ENCODE peak calls at places on chromosomes 2 and 18, in five cellular contexts. One of them, this sample, is unnamed.

GRCh38 chr2:136024616-136025015 is 39.2 kb upstream of the DARS1 start:
- DNase-seq in colonic mucosa: no peak
- DNase-seq in Caco-2: no peak
- DNase-seq in AG09309: no peak
- DNase-seq in hepatocyte: no peak
- DNase-seq in this sample: no peak

GRCh38 chr18:629303-630150 is 27.9 kb upstream of the TYMS start:
- DNase-seq in colonic mucosa: no peak
- DNase-seq in Caco-2: peak
- DNase-seq in AG09309: no peak
- DNase-seq in hepatocyte: no peak
- DNase-seq in this sample: no peak

GRCh38 chr2:33377048-33377447 is 99.4 kb upstream of the RASGRP3 start:
- DNase-seq in colonic mucosa: no peak
- DNase-seq in Caco-2: no peak
- DNase-seq in AG09309: no peak
- DNase-seq in hepatocyte: no peak
- DNase-seq in this sample: no peak

GRCh38 chr18:2171840-2172625 is 399.3 kb downstream of the METTL4 start:
- DNase-seq in colonic mucosa: no peak
- DNase-seq in Caco-2: no peak
- DNase-seq in AG09309: no peak
- DNase-seq in hepatocyte: no peak
- DNase-seq in this sample: no peak

GRCh38 chr18:34640273-34640672 is 69.8 kb upstream of the DTNA start:
- DNase-seq in colonic mucosa: no peak
- DNase-seq in Caco-2: no peak
- DNase-seq in AG09309: no peak
- DNase-seq in hepatocyte: no peak
- DNase-seq in this sample: no peak

GRCh38 chr18:62944454-62944853 is 229.1 kb downstream of the PHLPP1 start:
- DNase-seq in colonic mucosa: no peak
- DNase-seq in Caco-2: no peak
- DNase-seq in AG09309: no peak
- DNase-seq in hepatocyte: no peak
- DNase-seq in this sample: no peak

GRCh38 chr2:240810199-240810598 is 9.8 kb downstream of the KIF1A start:
- DNase-seq in colonic mucosa: no peak
- DNase-seq in Caco-2: no peak
- DNase-seq in AG09309: no peak
- DNase-seq in hepatocyte: no peak
- DNase-seq in this sample: no peak

GRCh38 chr18:79570266-79571201 is 109.1 kb upstream of the CTDP1 start:
- DNase-seq in colonic mucosa: peak
- DNase-seq in Caco-2: no peak
- DNase-seq in AG09309: no peak
- DNase-seq in hepatocyte: no peak
- DNase-seq in this sample: no peak

GRCh38 chr2:175414872-175415487 is 233.5 kb upstream of the ATP5MC3 start:
- DNase-seq in colonic mucosa: peak
- DNase-seq in Caco-2: peak
- DNase-seq in AG09309: peak
- DNase-seq in hepatocyte: peak
- DNase-seq in this sample: no peak

GRCh38 chr18:9860682-9861081 is 25.1 kb upstream of the TXNDC2 start:
- DNase-seq in colonic mucosa: no peak
- DNase-seq in Caco-2: no peak
- DNase-seq in AG09309: no peak
- DNase-seq in hepatocyte: no peak
- DNase-seq in this sample: no peak

GRCh38 chr2:28896906-28897305 is 2.4 kb downstream of the WDR43 start:
- DNase-seq in colonic mucosa: no peak
- DNase-seq in Caco-2: no peak
- DNase-seq in AG09309: no peak
- DNase-seq in hepatocyte: no peak
- DNase-seq in this sample: no peak

GRCh38 chr2:118994778-118995177 is 52.8 kb downstream of the MARCO start:
- DNase-seq in colonic mucosa: peak
- DNase-seq in Caco-2: no peak
- DNase-seq in AG09309: no peak
- DNase-seq in hepatocyte: no peak
- DNase-seq in this sample: no peak

GRCh38 chr2:175824243-175824642 is 177.8 kb downstream of the LNPK start:
- DNase-seq in colonic mucosa: no peak
- DNase-seq in Caco-2: no peak
- DNase-seq in AG09309: no peak
- DNase-seq in hepatocyte: no peak
- DNase-seq in this sample: no peak

GRCh38 chr2:103401621-103402020 is 639.8 kb downstream of the TMEM182 start:
- DNase-seq in colonic mucosa: no peak
- DNase-seq in Caco-2: peak
- DNase-seq in AG09309: no peak
- DNase-seq in hepatocyte: peak
- DNase-seq in this sample: no peak

GRCh38 chr2:205438241-205438640 is 244.1 kb upstream of the NRP2 start:
- DNase-seq in colonic mucosa: no peak
- DNase-seq in Caco-2: no peak
- DNase-seq in AG09309: no peak
- DNase-seq in hepatocyte: no peak
- DNase-seq in this sample: no peak

GRCh38 chr2:208249241-208249640 is 5.6 kb downstream of the IDH1 start:
- DNase-seq in colonic mucosa: no peak
- DNase-seq in Caco-2: no peak
- DNase-seq in AG09309: no peak
- DNase-seq in hepatocyte: no peak
- DNase-seq in this sample: no peak

GRCh38 chr2:230912046-230912445 is 13.0 kb downstream of the GPR55 start:
- DNase-seq in colonic mucosa: no peak
- DNase-seq in Caco-2: no peak
- DNase-seq in AG09309: no peak
- DNase-seq in hepatocyte: no peak
- DNase-seq in this sample: no peak

GRCh38 chr2:46769809-46770208 is 145.8 kb downstream of the MCFD2 start:
- DNase-seq in colonic mucosa: no peak
- DNase-seq in Caco-2: no peak
- DNase-seq in AG09309: no peak
- DNase-seq in hepatocyte: no peak
- DNase-seq in this sample: no peak

GRCh38 chr2:36573165-36573564 is 24.8 kb downstream of the FEZ2 start:
- DNase-seq in colonic mucosa: no peak
- DNase-seq in Caco-2: no peak
- DNase-seq in AG09309: no peak
- DNase-seq in hepatocyte: no peak
- DNase-seq in this sample: no peak

GRCh38 chr2:240603846-240604245 is 17.3 kb downstream of the CAPN10 start:
- DNase-seq in colonic mucosa: no peak
- DNase-seq in Caco-2: no peak
- DNase-seq in AG09309: no peak
- DNase-seq in hepatocyte: no peak
- DNase-seq in this sample: no peak

GRCh38 chr2:153567367-153567766 is 88.8 kb upstream of the RPRM start:
- DNase-seq in colonic mucosa: no peak
- DNase-seq in Caco-2: no peak
- DNase-seq in AG09309: no peak
- DNase-seq in hepatocyte: peak
- DNase-seq in this sample: no peak

GRCh38 chr2:61135510-61135909 is 26.5 kb upstream of the C2orf74 start:
- DNase-seq in colonic mucosa: no peak
- DNase-seq in Caco-2: peak
- DNase-seq in AG09309: peak
- DNase-seq in hepatocyte: peak
- DNase-seq in this sample: no peak

GRCh38 chr2:73265298-73266060 is 18.8 kb downstream of the FBXO41 start:
- DNase-seq in colonic mucosa: no peak
- DNase-seq in Caco-2: no peak
- DNase-seq in AG09309: no peak
- DNase-seq in hepatocyte: no peak
- DNase-seq in this sample: no peak

GRCh38 chr2:238380785-238381184 is 45.9 kb upstream of the ASB1 start:
- DNase-seq in colonic mucosa: no peak
- DNase-seq in Caco-2: peak
- DNase-seq in AG09309: no peak
- DNase-seq in hepatocyte: peak
- DNase-seq in this sample: no peak

GRCh38 chr2:73979021-73979420 is 5.7 kb upstream of the TET3 start:
- DNase-seq in colonic mucosa: no peak
- DNase-seq in Caco-2: no peak
- DNase-seq in AG09309: no peak
- DNase-seq in hepatocyte: no peak
- DNase-seq in this sample: no peak

GRCh38 chr2:47061989-47062678 is 93.0 kb downstream of the STPG4 start:
- DNase-seq in colonic mucosa: no peak
- DNase-seq in Caco-2: no peak
- DNase-seq in AG09309: no peak
- DNase-seq in hepatocyte: no peak
- DNase-seq in this sample: no peak

GRCh38 chr2:128537646-128538045 is 219.0 kb upstream of the HS6ST1 start:
- DNase-seq in colonic mucosa: no peak
- DNase-seq in Caco-2: no peak
- DNase-seq in AG09309: no peak
- DNase-seq in hepatocyte: no peak
- DNase-seq in this sample: no peak

GRCh38 chr2:75098856-75099255 is 100.5 kb downstream of the TACR1 start:
- DNase-seq in colonic mucosa: no peak
- DNase-seq in Caco-2: peak
- DNase-seq in AG09309: peak
- DNase-seq in hepatocyte: peak
- DNase-seq in this sample: no peak

GRCh38 chr2:241666627-241667400 is 19.8 kb downstream of the DTYMK start:
- DNase-seq in colonic mucosa: no peak
- DNase-seq in Caco-2: no peak
- DNase-seq in AG09309: no peak
- DNase-seq in hepatocyte: peak
- DNase-seq in this sample: no peak

GRCh38 chr2:98157557-98157956 is 70.6 kb downstream of the VWA3B start:
- DNase-seq in colonic mucosa: no peak
- DNase-seq in Caco-2: peak
- DNase-seq in AG09309: no peak
- DNase-seq in hepatocyte: no peak
- DNase-seq in this sample: peak

GRCh38 chr2:147980940-147981339 is 39.6 kb downstream of the ORC4 start:
- DNase-seq in colonic mucosa: no peak
- DNase-seq in Caco-2: no peak
- DNase-seq in AG09309: no peak
- DNase-seq in hepatocyte: no peak
- DNase-seq in this sample: no peak

GRCh38 chr2:224389317-224389716 is 12.6 kb downstream of the FAM124B start:
- DNase-seq in colonic mucosa: no peak
- DNase-seq in Caco-2: no peak
- DNase-seq in AG09309: no peak
- DNase-seq in hepatocyte: no peak
- DNase-seq in this sample: no peak

GRCh38 chr2:218023636-218024035 is 20.8 kb upstream of the TNS1 start:
- DNase-seq in colonic mucosa: no peak
- DNase-seq in Caco-2: no peak
- DNase-seq in AG09309: no peak
- DNase-seq in hepatocyte: no peak
- DNase-seq in this sample: no peak

GRCh38 chr2:38374978-38375377 is 2.1 kb downstream of the ATL2 start:
- DNase-seq in colonic mucosa: no peak
- DNase-seq in Caco-2: peak
- DNase-seq in AG09309: no peak
- DNase-seq in hepatocyte: no peak
- DNase-seq in this sample: no peak

GRCh38 chr2:132676999-132677398 is 7.0 kb upstream of the LYPD1 start:
- DNase-seq in colonic mucosa: no peak
- DNase-seq in Caco-2: no peak
- DNase-seq in AG09309: no peak
- DNase-seq in hepatocyte: no peak
- DNase-seq in this sample: no peak

GRCh38 chr2:201432551-201433388 is 18.5 kb downstream of the TRAK2 start:
- DNase-seq in colonic mucosa: no peak
- DNase-seq in Caco-2: no peak
- DNase-seq in AG09309: no peak
- DNase-seq in hepatocyte: no peak
- DNase-seq in this sample: no peak
- H3K4me3 ChIP-seq in colonic mucosa: no peak
- H3K4me3 ChIP-seq in Caco-2: no peak
- H3K4me3 ChIP-seq in AG09309: no peak
- H3K4me3 ChIP-seq in hepatocyte: no peak
- H3K4me3 ChIP-seq in this sample: no peak

GRCh38 chr2:237259201-237259600 is 154.8 kb downstream of the COL6A3 start:
- DNase-seq in colonic mucosa: no peak
- DNase-seq in Caco-2: no peak
- DNase-seq in AG09309: no peak
- DNase-seq in hepatocyte: no peak
- DNase-seq in this sample: no peak

GRCh38 chr2:237258146-237258545 is 155.8 kb downstream of the COL6A3 start:
- DNase-seq in colonic mucosa: no peak
- DNase-seq in Caco-2: no peak
- DNase-seq in AG09309: no peak
- DNase-seq in hepatocyte: no peak
- DNase-seq in this sample: no peak

GRCh38 chr2:237256845-237257244 is 157.1 kb downstream of the COL6A3 start:
- DNase-seq in colonic mucosa: no peak
- DNase-seq in Caco-2: no peak
- DNase-seq in AG09309: no peak
- DNase-seq in hepatocyte: peak
- DNase-seq in this sample: no peak

GRCh38 chr2:237254911-237255578 is 158.9 kb downstream of the COL6A3 start:
- DNase-seq in colonic mucosa: no peak
- DNase-seq in Caco-2: no peak
- DNase-seq in AG09309: no peak
- DNase-seq in hepatocyte: no peak
- DNase-seq in this sample: no peak

DNA sequence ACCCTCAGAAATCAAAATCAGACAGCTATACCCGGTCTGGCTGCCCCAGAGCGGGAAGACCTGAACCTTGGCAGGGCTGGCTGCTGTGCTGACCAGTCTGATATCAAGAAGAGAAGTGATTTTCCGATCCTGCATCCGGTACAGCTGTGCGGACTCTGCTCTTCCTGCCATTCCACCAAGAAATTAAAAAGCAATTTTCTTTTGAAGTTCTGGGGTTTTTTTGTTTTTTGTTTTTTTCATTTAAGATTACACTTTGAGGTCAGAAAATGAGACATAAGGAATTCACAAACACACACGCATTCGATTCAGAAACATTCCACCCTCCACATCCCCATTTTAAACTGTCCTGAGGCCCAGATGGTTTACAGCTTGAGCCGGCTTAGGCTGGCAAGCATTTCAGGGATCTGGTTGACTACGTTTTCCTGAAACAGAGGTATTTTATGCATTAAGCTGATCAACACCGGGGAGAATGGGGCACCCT is 156.5 kb downstream of the COL6A3 start:
- DNase-seq in colonic mucosa: no peak
- DNase-seq in Caco-2: no peak
- DNase-seq in AG09309: no peak
- DNase-seq in hepatocyte: no peak
- DNase-seq in this sample: no peak
- H3K4me3 ChIP-seq in colonic mucosa: no peak
- H3K4me3 ChIP-seq in Caco-2: no peak
- H3K4me3 ChIP-seq in AG09309: no peak
- H3K4me3 ChIP-seq in hepatocyte: no peak
- H3K4me3 ChIP-seq in this sample: no peak

GRCh38 chr2:70083344-70084156 is 3.7 kb upstream of the PCBP1 start:
- DNase-seq in colonic mucosa: peak
- DNase-seq in Caco-2: peak
- DNase-seq in AG09309: no peak
- DNase-seq in hepatocyte: peak
- DNase-seq in this sample: peak
- H3K4me3 ChIP-seq in colonic mucosa: no peak
- H3K4me3 ChIP-seq in Caco-2: no peak
- H3K4me3 ChIP-seq in AG09309: no peak
- H3K4me3 ChIP-seq in hepatocyte: no peak
- H3K4me3 ChIP-seq in this sample: peak

GRCh38 chr2:64093341-64093740 is 50.9 kb downstream of the PELI1 start:
- DNase-seq in colonic mucosa: no peak
- DNase-seq in Caco-2: no peak
- DNase-seq in AG09309: no peak
- DNase-seq in hepatocyte: no peak
- DNase-seq in this sample: no peak
- H3K4me3 ChIP-seq in colonic mucosa: no peak
- H3K4me3 ChIP-seq in Caco-2: no peak
- H3K4me3 ChIP-seq in AG09309: no peak
- H3K4me3 ChIP-seq in hepatocyte: no peak
- H3K4me3 ChIP-seq in this sample: no peak

This sample was measured in GM06990.